ENCODE peak calls at places on chromosomes 3 and 15, in seven cellular contexts. One of them, this sample, is unnamed.

GRCh38 chr3:17579289-17580031 is 163.0 kb downstream of the TBC1D5 start:
- DNase-seq in thoracic aorta: no peak
- DNase-seq in type B pancreatic cell: no peak
- DNase-seq in epithelial cell of esophagus: peak
- DNase-seq in activated CD4-positive, alpha-beta T cell treated with anti-CD3 and anti-CD28 coated beads, Interleukin-2, amount 10 ng/mL, durations not matched to agents 7 days and 5 days: no peak
- DNase-seq in GM04504: no peak
- DNase-seq in activated T-helper 1 cell treated with anti-CD3 and anti-CD28 coated beads, Interleukin-2, amount 50 U/mL, for 16 hours: no peak
- DNase-seq in this sample: peak

GRCh38 chr3:193593666-193594025 is 638 bp downstream of the OPA1 start:
- DNase-seq in thoracic aorta: no peak
- DNase-seq in type B pancreatic cell: no peak
- DNase-seq in epithelial cell of esophagus: peak
- DNase-seq in activated CD4-positive, alpha-beta T cell treated with anti-CD3 and anti-CD28 coated beads, Interleukin-2, amount 10 ng/mL, durations not matched to agents 7 days and 5 days: peak
- DNase-seq in GM04504: no peak
- DNase-seq in activated T-helper 1 cell treated with anti-CD3 and anti-CD28 coated beads, Interleukin-2, amount 50 U/mL, for 16 hours: no peak
- DNase-seq in this sample: peak

GRCh38 chr3:71305246-71306206 is 278.0 kb downstream of the FOXP1 start:
- DNase-seq in thoracic aorta: no peak
- DNase-seq in type B pancreatic cell: no peak
- DNase-seq in epithelial cell of esophagus: peak
- DNase-seq in activated CD4-positive, alpha-beta T cell treated with anti-CD3 and anti-CD28 coated beads, Interleukin-2, amount 10 ng/mL, durations not matched to agents 7 days and 5 days: peak
- DNase-seq in GM04504: no peak
- DNase-seq in activated T-helper 1 cell treated with anti-CD3 and anti-CD28 coated beads, Interleukin-2, amount 50 U/mL, for 16 hours: no peak
- DNase-seq in this sample: no peak

GRCh38 chr3:179898024-179898423 is 138.7 kb downstream of the PEX5L start:
- DNase-seq in thoracic aorta: no peak
- DNase-seq in type B pancreatic cell: no peak
- DNase-seq in epithelial cell of esophagus: peak
- DNase-seq in activated CD4-positive, alpha-beta T cell treated with anti-CD3 and anti-CD28 coated beads, Interleukin-2, amount 10 ng/mL, durations not matched to agents 7 days and 5 days: peak
- DNase-seq in GM04504: no peak
- DNase-seq in activated T-helper 1 cell treated with anti-CD3 and anti-CD28 coated beads, Interleukin-2, amount 50 U/mL, for 16 hours: no peak
- DNase-seq in this sample: peak

GRCh38 chr3:23682646-23683045 is 123.1 kb upstream of the UBE2E1 start:
- DNase-seq in thoracic aorta: no peak
- DNase-seq in type B pancreatic cell: no peak
- DNase-seq in epithelial cell of esophagus: no peak
- DNase-seq in activated CD4-positive, alpha-beta T cell treated with anti-CD3 and anti-CD28 coated beads, Interleukin-2, amount 10 ng/mL, durations not matched to agents 7 days and 5 days: no peak
- DNase-seq in GM04504: no peak
- DNase-seq in activated T-helper 1 cell treated with anti-CD3 and anti-CD28 coated beads, Interleukin-2, amount 50 U/mL, for 16 hours: no peak
- DNase-seq in this sample: no peak

GRCh38 chr3:76065975-76066374 is 280.6 kb upstream of the ZNF717 start:
- DNase-seq in thoracic aorta: no peak
- DNase-seq in type B pancreatic cell: no peak
- DNase-seq in epithelial cell of esophagus: peak
- DNase-seq in activated CD4-positive, alpha-beta T cell treated with anti-CD3 and anti-CD28 coated beads, Interleukin-2, amount 10 ng/mL, durations not matched to agents 7 days and 5 days: no peak
- DNase-seq in GM04504: no peak
- DNase-seq in activated T-helper 1 cell treated with anti-CD3 and anti-CD28 coated beads, Interleukin-2, amount 50 U/mL, for 16 hours: no peak
- DNase-seq in this sample: no peak

GRCh38 chr3:48711727-48712126 is 5.3 kb downstream of the IP6K2 start:
- DNase-seq in thoracic aorta: no peak
- DNase-seq in type B pancreatic cell: no peak
- DNase-seq in epithelial cell of esophagus: no peak
- DNase-seq in activated CD4-positive, alpha-beta T cell treated with anti-CD3 and anti-CD28 coated beads, Interleukin-2, amount 10 ng/mL, durations not matched to agents 7 days and 5 days: no peak
- DNase-seq in GM04504: no peak
- DNase-seq in activated T-helper 1 cell treated with anti-CD3 and anti-CD28 coated beads, Interleukin-2, amount 50 U/mL, for 16 hours: no peak
- DNase-seq in this sample: no peak

GRCh38 chr15:59399465-59400102 is 26.9 kb upstream of the MYO1E start:
- DNase-seq in thoracic aorta: no peak
- DNase-seq in type B pancreatic cell: no peak
- DNase-seq in epithelial cell of esophagus: no peak
- DNase-seq in activated CD4-positive, alpha-beta T cell treated with anti-CD3 and anti-CD28 coated beads, Interleukin-2, amount 10 ng/mL, durations not matched to agents 7 days and 5 days: no peak
- DNase-seq in GM04504: no peak
- DNase-seq in activated T-helper 1 cell treated with anti-CD3 and anti-CD28 coated beads, Interleukin-2, amount 50 U/mL, for 16 hours: no peak
- DNase-seq in this sample: peak

GRCh38 chr15:94206463-94207167 is 24.7 kb upstream of the MCTP2 start:
- DNase-seq in thoracic aorta: no peak
- DNase-seq in type B pancreatic cell: no peak
- DNase-seq in epithelial cell of esophagus: peak
- DNase-seq in activated CD4-positive, alpha-beta T cell treated with anti-CD3 and anti-CD28 coated beads, Interleukin-2, amount 10 ng/mL, durations not matched to agents 7 days and 5 days: peak
- DNase-seq in GM04504: no peak
- DNase-seq in activated T-helper 1 cell treated with anti-CD3 and anti-CD28 coated beads, Interleukin-2, amount 50 U/mL, for 16 hours: no peak
- DNase-seq in this sample: no peak

GRCh38 chr3:126974756-126975155 is 8.2 kb upstream of the PLXNA1 start:
- DNase-seq in thoracic aorta: no peak
- DNase-seq in type B pancreatic cell: no peak
- DNase-seq in epithelial cell of esophagus: no peak
- DNase-seq in activated CD4-positive, alpha-beta T cell treated with anti-CD3 and anti-CD28 coated beads, Interleukin-2, amount 10 ng/mL, durations not matched to agents 7 days and 5 days: no peak
- DNase-seq in GM04504: no peak
- DNase-seq in activated T-helper 1 cell treated with anti-CD3 and anti-CD28 coated beads, Interleukin-2, amount 50 U/mL, for 16 hours: no peak
- DNase-seq in this sample: no peak

GRCh38 chr3:25973111-25973510 is 183.2 kb downstream of the OXSM start:
- DNase-seq in thoracic aorta: no peak
- DNase-seq in type B pancreatic cell: no peak
- DNase-seq in epithelial cell of esophagus: no peak
- DNase-seq in activated CD4-positive, alpha-beta T cell treated with anti-CD3 and anti-CD28 coated beads, Interleukin-2, amount 10 ng/mL, durations not matched to agents 7 days and 5 days: no peak
- DNase-seq in GM04504: no peak
- DNase-seq in activated T-helper 1 cell treated with anti-CD3 and anti-CD28 coated beads, Interleukin-2, amount 50 U/mL, for 16 hours: no peak
- DNase-seq in this sample: no peak

GRCh38 chr3:175564335-175564734 is 705.2 kb downstream of the NAALADL2 start:
- DNase-seq in thoracic aorta: no peak
- DNase-seq in type B pancreatic cell: no peak
- DNase-seq in epithelial cell of esophagus: no peak
- DNase-seq in activated CD4-positive, alpha-beta T cell treated with anti-CD3 and anti-CD28 coated beads, Interleukin-2, amount 10 ng/mL, durations not matched to agents 7 days and 5 days: no peak
- DNase-seq in GM04504: no peak
- DNase-seq in activated T-helper 1 cell treated with anti-CD3 and anti-CD28 coated beads, Interleukin-2, amount 50 U/mL, for 16 hours: no peak
- DNase-seq in this sample: no peak

GRCh38 chr3:108329087-108329486 is 32.7 kb downstream of the HHLA2 start:
- DNase-seq in thoracic aorta: no peak
- DNase-seq in type B pancreatic cell: no peak
- DNase-seq in epithelial cell of esophagus: peak
- DNase-seq in activated CD4-positive, alpha-beta T cell treated with anti-CD3 and anti-CD28 coated beads, Interleukin-2, amount 10 ng/mL, durations not matched to agents 7 days and 5 days: no peak
- DNase-seq in GM04504: no peak
- DNase-seq in activated T-helper 1 cell treated with anti-CD3 and anti-CD28 coated beads, Interleukin-2, amount 50 U/mL, for 16 hours: no peak
- DNase-seq in this sample: no peak

GRCh38 chr3:194973366-194974000 is 287.8 kb downstream of the FAM43A start:
- DNase-seq in thoracic aorta: no peak
- DNase-seq in type B pancreatic cell: peak
- DNase-seq in epithelial cell of esophagus: no peak
- DNase-seq in activated CD4-positive, alpha-beta T cell treated with anti-CD3 and anti-CD28 coated beads, Interleukin-2, amount 10 ng/mL, durations not matched to agents 7 days and 5 days: no peak
- DNase-seq in GM04504: no peak
- DNase-seq in activated T-helper 1 cell treated with anti-CD3 and anti-CD28 coated beads, Interleukin-2, amount 50 U/mL, for 16 hours: no peak
- DNase-seq in this sample: no peak

This sample was measured in NAMALWA.